ENCODE peak calls at places on chromosome 1, in ten cellular contexts. L is GM12891; R is left ventricle myocardium inferior; H is H7; J is amygdala; G is cardiac muscle cell; Z is Caki2; O is CD8-positive, alpha-beta memory T cell; A is AG08396; F is nephron progenitor cell. N is an unnamed sample.

GRCh38 chr1:205976708-205977107 is 26.5 kb downstream of the RAB7B start:
- DNase-seq in L (no peak), R (peak), H (no peak), J (no peak), G (peak), Z (no peak), O (no peak), A (peak), F (peak), N (no peak)

GRCh38 chr1:119647734-119648619 is at the start of gene ZNF697:
- DNase-seq in L (peak), R (peak), H (peak), J (peak), G (peak), Z (peak), O (no peak), A (peak), F (peak), N (peak)

GRCh38 chr1:66217021-66217420 is 316.9 kb upstream of the SGIP1 start:
- DNase-seq in L (no peak), R (no peak), H (no peak), J (no peak), G (no peak), Z (peak), O (no peak), A (peak), F (no peak), N (no peak)

GRCh38 chr1:173555651-173556305 is 47.1 kb downstream of the SLC9C2 start:
- DNase-seq in L (no peak), R (no peak), H (no peak), J (no peak), G (no peak), Z (no peak), O (no peak), A (no peak), F (no peak), N (no peak)

GRCh38 chr1:43935711-43936427 is 2.3 kb downstream of the ARTN start:
- DNase-seq in L (no peak), R (no peak), H (peak), J (no peak), G (peak), Z (no peak), O (no peak), A (peak), F (peak), N (no peak)

GRCh38 chr1:233319272-233319671 is 8.3 kb upstream of the MAP3K21 start:
- DNase-seq in L (no peak), R (no peak), H (no peak), J (no peak), G (no peak), Z (no peak), O (no peak), A (no peak), F (no peak), N (no peak)

GRCh38 chr1:214551436-214552173 is at the start of gene PTPN14:
- DNase-seq in L (peak), R (peak), H (peak), J (peak), G (peak), Z (peak), O (no peak), A (peak), F (peak), N (peak)

GRCh38 chr1:77831976-77832695 is 52.7 kb downstream of the MIGA1 start:
- DNase-seq in L (no peak), R (no peak), H (no peak), J (no peak), G (no peak), Z (peak), O (no peak), A (no peak), F (no peak), N (no peak)

GRCh38 chr1:1432566-1432950 is 2.9 kb upstream of the VWA1 start:
- DNase-seq in L (no peak), R (no peak), H (peak), J (no peak), G (no peak), Z (no peak), O (no peak), A (peak), F (no peak), N (no peak)

GRCh38 chr1:190474587-190475305 is 2.9 kb downstream of the BRINP3 start:
- DNase-seq in L (no peak), R (no peak), H (no peak), J (no peak), G (peak), Z (no peak), O (no peak), A (no peak), F (peak), N (no peak)

GRCh38 chr1:183702087-183702812 is 49.1 kb upstream of the APOBEC4 start:
- DNase-seq in L (no peak), R (no peak), H (no peak), J (no peak), G (no peak), Z (no peak), O (no peak), A (no peak), F (no peak), N (no peak)

GRCh38 chr1:227541129-227541528 is 22.2 kb upstream of the ZNF678 start:
- DNase-seq in L (no peak), R (no peak), H (no peak), J (no peak), G (no peak), Z (no peak), O (no peak), A (no peak), F (no peak), N (no peak)

GRCh38 chr1:90114521-90115141 is 119.7 kb downstream of the ZNF326 start:
- DNase-seq in L (no peak), R (no peak), H (peak), J (no peak), G (peak), Z (peak), O (no peak), A (peak), F (peak), N (no peak)